ENCODE peak calls at places on chromosomes 12 and 14, in seven cellular contexts. One of them, this sample, is unnamed.
A peak's percentile ranks its signal among the peaks of the same experiment; 100 is the strongest.

GRCh38 chr12:47741340-47741703 is 16.0 kb upstream of the ENDOU start:
- DNase-seq in GM13976: no peak
- DNase-seq in smooth muscle cell of the brain vasculature: no peak
- DNase-seq in activated T-helper 1 cell treated with Interleukin-2 at 50 U/mL for 16 hours: peak; percentile 63
- DNase-seq in ACHN: peak; percentile 73
- DNase-seq in fibroblast of pulmonary artery: no peak
- DNase-seq in cardiac septum: peak; percentile 90
- DNase-seq in this sample: peak; percentile 38

GRCh38 chr14:106209745-106210144 is 683.4 kb downstream of the TMEM121 start:
- DNase-seq in GM13976: no peak
- DNase-seq in ACHN: no peak
- DNase-seq in smooth muscle cell of the brain vasculature: no peak
- DNase-seq in activated T-helper 1 cell treated with Interleukin-2 at 50 U/mL for 16 hours: peak; percentile 27
- DNase-seq in fibroblast of pulmonary artery: no peak
- DNase-seq in cardiac septum: no peak
- DNase-seq in this sample: no peak

GRCh38 chr12:95218852-95219171 is 1.2 kb downstream of the VEZT start:
- DNase-seq in activated T-helper 1 cell treated with Interleukin-2 at 50 U/mL for 16 hours: no peak
- DNase-seq in fibroblast of pulmonary artery: no peak
- DNase-seq in cardiac septum: no peak
- DNase-seq in ACHN: peak; percentile 71
- DNase-seq in smooth muscle cell of the brain vasculature: no peak
- DNase-seq in GM13976: peak; percentile 50
- DNase-seq in this sample: no peak

GRCh38 chr12:85657836-85658235 is 178.4 kb downstream of the RASSF9 start:
- DNase-seq in fibroblast of pulmonary artery: no peak
- DNase-seq in ACHN: no peak
- DNase-seq in cardiac septum: no peak
- DNase-seq in activated T-helper 1 cell treated with Interleukin-2 at 50 U/mL for 16 hours: no peak
- DNase-seq in GM13976: no peak
- DNase-seq in smooth muscle cell of the brain vasculature: no peak
- DNase-seq in this sample: no peak

GRCh38 chr14:100018482-100018881 is 46.7 kb upstream of the EVL start:
- DNase-seq in smooth muscle cell of the brain vasculature: no peak
- DNase-seq in GM13976: no peak
- DNase-seq in cardiac septum: no peak
- DNase-seq in ACHN: no peak
- DNase-seq in activated T-helper 1 cell treated with Interleukin-2 at 50 U/mL for 16 hours: no peak
- DNase-seq in fibroblast of pulmonary artery: no peak
- DNase-seq in this sample: no peak

GRCh38 chr12:1984759-1985158 is 19.5 kb downstream of the DCP1B start:
- DNase-seq in smooth muscle cell of the brain vasculature: no peak
- DNase-seq in cardiac septum: no peak
- DNase-seq in fibroblast of pulmonary artery: no peak
- DNase-seq in ACHN: no peak
- DNase-seq in activated T-helper 1 cell treated with Interleukin-2 at 50 U/mL for 16 hours: no peak
- DNase-seq in GM13976: no peak
- DNase-seq in this sample: no peak

GRCh38 chr14:54446201-54446693 is 5.1 kb upstream of the CNIH1 start:
- DNase-seq in smooth muscle cell of the brain vasculature: no peak
- DNase-seq in ACHN: no peak
- DNase-seq in fibroblast of pulmonary artery: peak; percentile 94
- DNase-seq in cardiac septum: no peak
- DNase-seq in GM13976: no peak
- DNase-seq in activated T-helper 1 cell treated with Interleukin-2 at 50 U/mL for 16 hours: no peak
- DNase-seq in this sample: no peak

GRCh38 chr14:75491376-75491978 is 30.8 kb upstream of the BATF start:
- DNase-seq in GM13976: no peak
- DNase-seq in cardiac septum: no peak
- DNase-seq in activated T-helper 1 cell treated with Interleukin-2 at 50 U/mL for 16 hours: no peak
- DNase-seq in fibroblast of pulmonary artery: no peak
- DNase-seq in smooth muscle cell of the brain vasculature: no peak
- DNase-seq in ACHN: no peak
- DNase-seq in this sample: no peak

GRCh38 chr12:113756609-113757008 is 209.5 kb downstream of the RBM19 start:
- DNase-seq in fibroblast of pulmonary artery: no peak
- DNase-seq in GM13976: no peak
- DNase-seq in smooth muscle cell of the brain vasculature: no peak
- DNase-seq in ACHN: no peak
- DNase-seq in activated T-helper 1 cell treated with Interleukin-2 at 50 U/mL for 16 hours: no peak
- DNase-seq in cardiac septum: no peak
- DNase-seq in this sample: no peak

GRCh38 chr12:101597164-101597563 is 2.4 kb downstream of the MYBPC1 start:
- DNase-seq in smooth muscle cell of the brain vasculature: no peak
- DNase-seq in activated T-helper 1 cell treated with Interleukin-2 at 50 U/mL for 16 hours: no peak
- DNase-seq in GM13976: no peak
- DNase-seq in cardiac septum: no peak
- DNase-seq in ACHN: no peak
- DNase-seq in fibroblast of pulmonary artery: no peak
- DNase-seq in this sample: no peak

GRCh38 chr12:6157482-6157881 is 33.0 kb upstream of the VWF start:
- DNase-seq in fibroblast of pulmonary artery: no peak
- DNase-seq in cardiac septum: no peak
- DNase-seq in smooth muscle cell of the brain vasculature: no peak
- DNase-seq in GM13976: no peak
- DNase-seq in ACHN: no peak
- DNase-seq in activated T-helper 1 cell treated with Interleukin-2 at 50 U/mL for 16 hours: no peak
- DNase-seq in this sample: no peak

GRCh38 chr14:103189481-103190470 is 66.5 kb downstream of the TNFAIP2 start:
- DNase-seq in GM13976: peak; percentile 8
- DNase-seq in fibroblast of pulmonary artery: no peak
- DNase-seq in smooth muscle cell of the brain vasculature: no peak
- DNase-seq in cardiac septum: no peak
- DNase-seq in activated T-helper 1 cell treated with Interleukin-2 at 50 U/mL for 16 hours: no peak
- DNase-seq in ACHN: no peak
- DNase-seq in this sample: no peak

GRCh38 chr12:104546575-104546974 is 89.8 kb downstream of the CHST11 start:
- DNase-seq in cardiac septum: no peak
- DNase-seq in smooth muscle cell of the brain vasculature: no peak
- DNase-seq in activated T-helper 1 cell treated with Interleukin-2 at 50 U/mL for 16 hours: no peak
- DNase-seq in ACHN: no peak
- DNase-seq in fibroblast of pulmonary artery: no peak
- DNase-seq in GM13976: no peak
- DNase-seq in this sample: no peak

GRCh38 chr14:92040431-92041040 is 677 bp upstream of the TRIP11 start:
- DNase-seq in GM13976: peak; percentile 43
- DNase-seq in fibroblast of pulmonary artery: peak; percentile 25
- DNase-seq in cardiac septum: no peak
- DNase-seq in smooth muscle cell of the brain vasculature: no peak
- DNase-seq in activated T-helper 1 cell treated with Interleukin-2 at 50 U/mL for 16 hours: no peak
- DNase-seq in ACHN: peak; percentile 25
- DNase-seq in this sample: peak; percentile 35

GRCh38 chr12:118354903-118355302 is 17.8 kb downstream of the TAOK3 start:
- DNase-seq in cardiac septum: no peak
- DNase-seq in smooth muscle cell of the brain vasculature: no peak
- DNase-seq in GM13976: no peak
- DNase-seq in activated T-helper 1 cell treated with Interleukin-2 at 50 U/mL for 16 hours: no peak
- DNase-seq in ACHN: no peak
- DNase-seq in fibroblast of pulmonary artery: no peak
- DNase-seq in this sample: no peak

GRCh38 chr12:124319368-124320050 is 24.6 kb downstream of the RFLNA start:
- DNase-seq in fibroblast of pulmonary artery: no peak
- DNase-seq in smooth muscle cell of the brain vasculature: no peak
- DNase-seq in cardiac septum: no peak
- DNase-seq in activated T-helper 1 cell treated with Interleukin-2 at 50 U/mL for 16 hours: no peak
- DNase-seq in GM13976: no peak
- DNase-seq in ACHN: no peak
- DNase-seq in this sample: no peak

GRCh38 chr12:25293596-25293995 is 42.9 kb upstream of the KRAS start:
- DNase-seq in smooth muscle cell of the brain vasculature: no peak
- DNase-seq in GM13976: no peak
- DNase-seq in fibroblast of pulmonary artery: no peak
- DNase-seq in cardiac septum: no peak
- DNase-seq in activated T-helper 1 cell treated with Interleukin-2 at 50 U/mL for 16 hours: no peak
- DNase-seq in ACHN: no peak
- DNase-seq in this sample: no peak

GRCh38 chr14:25464078-25464477 is 414.1 kb upstream of the STXBP6 start:
- DNase-seq in ACHN: no peak
- DNase-seq in fibroblast of pulmonary artery: no peak
- DNase-seq in smooth muscle cell of the brain vasculature: no peak
- DNase-seq in cardiac septum: no peak
- DNase-seq in activated T-helper 1 cell treated with Interleukin-2 at 50 U/mL for 16 hours: no peak
- DNase-seq in GM13976: no peak
- DNase-seq in this sample: no peak

GRCh38 chr14:101361451-101362433 is 199.6 kb upstream of the DIO3 start:
- DNase-seq in GM13976: peak; percentile 29
- DNase-seq in cardiac septum: peak; percentile 53
- DNase-seq in fibroblast of pulmonary artery: no peak
- DNase-seq in smooth muscle cell of the brain vasculature: no peak
- DNase-seq in activated T-helper 1 cell treated with Interleukin-2 at 50 U/mL for 16 hours: no peak
- DNase-seq in ACHN: no peak
- DNase-seq in this sample: no peak

GRCh38 chr12:121038861-121039654 is at the start of gene OASL:
- DNase-seq in smooth muscle cell of the brain vasculature: no peak
- DNase-seq in cardiac septum: peak; percentile 78
- DNase-seq in activated T-helper 1 cell treated with Interleukin-2 at 50 U/mL for 16 hours: peak; percentile 50
- DNase-seq in fibroblast of pulmonary artery: peak; percentile 57
- DNase-seq in GM13976: peak; percentile 54
- DNase-seq in ACHN: peak; percentile 49
- DNase-seq in this sample: no peak

GRCh38 chr14:50040401-50040775 is 76.0 kb downstream of the VCPKMT start:
- DNase-seq in cardiac septum: no peak
- DNase-seq in GM13976: peak; percentile 53
- DNase-seq in ACHN: peak; percentile 82
- DNase-seq in smooth muscle cell of the brain vasculature: no peak
- DNase-seq in activated T-helper 1 cell treated with Interleukin-2 at 50 U/mL for 16 hours: peak; percentile 18
- DNase-seq in fibroblast of pulmonary artery: peak; percentile 70
- DNase-seq in this sample: peak; percentile 76

GRCh38 chr12:29709641-29710040 is 74.1 kb downstream of the TMTC1 start:
- DNase-seq in fibroblast of pulmonary artery: no peak
- DNase-seq in GM13976: no peak
- DNase-seq in activated T-helper 1 cell treated with Interleukin-2 at 50 U/mL for 16 hours: no peak
- DNase-seq in ACHN: no peak
- DNase-seq in smooth muscle cell of the brain vasculature: no peak
- DNase-seq in cardiac septum: no peak
- DNase-seq in this sample: no peak

GRCh38 chr12:121801601-121802484 is 2.0 kb upstream of the SETD1B start:
- DNase-seq in smooth muscle cell of the brain vasculature: no peak
- DNase-seq in ACHN: no peak
- DNase-seq in fibroblast of pulmonary artery: peak; percentile 77
- DNase-seq in activated T-helper 1 cell treated with Interleukin-2 at 50 U/mL for 16 hours: no peak
- DNase-seq in cardiac septum: no peak
- DNase-seq in GM13976: no peak
- DNase-seq in this sample: peak; percentile 67

GRCh38 chr12:88553941-88554658 is 26.2 kb downstream of the KITLG start:
- DNase-seq in smooth muscle cell of the brain vasculature: peak; percentile 67
- DNase-seq in cardiac septum: no peak
- DNase-seq in fibroblast of pulmonary artery: peak; percentile 93
- DNase-seq in GM13976: no peak
- DNase-seq in ACHN: no peak
- DNase-seq in activated T-helper 1 cell treated with Interleukin-2 at 50 U/mL for 16 hours: no peak
- DNase-seq in this sample: peak; percentile 82

GRCh38 chr14:26286806-26287205 is 311.0 kb downstream of the NOVA1 start:
- DNase-seq in fibroblast of pulmonary artery: peak; percentile 23
- DNase-seq in ACHN: no peak
- DNase-seq in smooth muscle cell of the brain vasculature: no peak
- DNase-seq in cardiac septum: no peak
- DNase-seq in GM13976: no peak
- DNase-seq in activated T-helper 1 cell treated with Interleukin-2 at 50 U/mL for 16 hours: no peak
- DNase-seq in this sample: no peak

GRCh38 chr14:23538785-23539184 is 12.8 kb downstream of the ZFHX2 start:
- DNase-seq in ACHN: no peak
- DNase-seq in fibroblast of pulmonary artery: peak; percentile 18
- DNase-seq in GM13976: no peak
- DNase-seq in cardiac septum: no peak
- DNase-seq in activated T-helper 1 cell treated with Interleukin-2 at 50 U/mL for 16 hours: no peak
- DNase-seq in smooth muscle cell of the brain vasculature: no peak
- DNase-seq in this sample: peak; percentile 22